ENCODE peak calls at places on chromosomes 12 and 14, in nine cellular contexts. X is ELR; Y is kidney; O is nucleus accumbens; N is lower leg skin; K is activated T-cell treated with anti-CD3 and anti-CD28 coated beads, Interleukin-2, amount 50 U/mL, for 72 hours; V is GM13976; I is hypothalamus; R is foreskin fibroblast. Q is an unnamed sample.

GRCh38 chr14:19918553-19919264 is 1.7 kb upstream of the OR4K5 start:
- DNase-seq in I (no peak), X (no peak), Y (no peak), R (no peak), V (no peak), K (no peak), N (no peak), O (no peak), Q (no peak)

GRCh38 chr12:120964298-120964697 is 14.0 kb upstream of the HNF1A start:
- DNase-seq in R (no peak), V (no peak), K (no peak), X (no peak), Y (peak; percentile 36), I (no peak), O (no peak), N (no peak), Q (no peak)

GRCh38 chr14:73168274-73168673 is 32.0 kb downstream of the PSEN1 start:
- DNase-seq in Y (no peak), N (no peak), V (no peak), X (no peak), I (no peak), K (no peak), O (peak; percentile 81), R (no peak), Q (no peak)

GRCh38 chr14:104130974-104131651 is 7.3 kb upstream of the KIF26A start:
- DNase-seq in I (no peak), Y (peak; percentile 76), V (peak; percentile 79), N (no peak), K (peak; percentile 34), O (no peak), R (peak; percentile 39), X (peak; percentile 41), Q (peak; percentile 64)

GRCh38 chr14:99619873-99620834 is 16.1 kb upstream of the CCDC85C start:
- DNase-seq in I (no peak), R (peak; percentile 30), V (peak; percentile 15), N (no peak), O (no peak), X (peak; percentile 89), Y (peak; percentile 81), K (no peak), Q (no peak)

GRCh38 chr12:108832730-108833354 is 24.5 kb downstream of the SSH1 start:
- DNase-seq in V (no peak), O (no peak), R (peak; percentile 91), N (no peak), K (no peak), I (no peak), X (peak; percentile 79), Y (no peak), Q (no peak)

GRCh38 chr12:89838846-89839245 is 130.2 kb upstream of the ATP2B1 start:
- DNase-seq in X (no peak), K (no peak), Y (no peak), V (no peak), R (no peak), I (no peak), O (no peak), N (no peak), Q (no peak)

GRCh38 chr14:59275668-59276067 is 87.2 kb downstream of the DAAM1 start:
- DNase-seq in V (peak; percentile 62), Y (no peak), O (no peak), K (peak; percentile 14), N (no peak), I (no peak), R (peak; percentile 84), X (peak; percentile 97), Q (no peak)

GRCh38 chr12:124224535-124225110 is 70.3 kb upstream of the RFLNA start:
- DNase-seq in V (no peak), X (no peak), O (no peak), N (no peak), R (no peak), I (no peak), Y (no peak), K (no peak), Q (no peak)

GRCh38 chr14:51290132-51290531 is 50.1 kb downstream of the TMX1 start:
- DNase-seq in R (no peak), Y (no peak), N (no peak), X (no peak), K (no peak), I (no peak), O (no peak), V (no peak), Q (no peak)

GRCh38 chr12:50032516-50033316 is 7.4 kb upstream of the RACGAP1 start:
- DNase-seq in R (no peak), Y (no peak), I (no peak), N (no peak), X (no peak), O (no peak), V (peak; percentile 50), K (no peak), Q (peak; percentile 65)

GRCh38 chr14:20403521-20403920 is 9.8 kb downstream of the TEP1 start:
- DNase-seq in I (no peak), X (no peak), K (no peak), Y (no peak), N (no peak), R (no peak), V (no peak), O (no peak), Q (no peak)

GRCh38 chr12:79547735-79548347 is 142.9 kb downstream of the PAWR start:
- DNase-seq in Y (no peak), K (peak; percentile 6), X (peak; percentile 85), N (peak; percentile 47), V (peak; percentile 49), O (no peak), R (peak; percentile 80), I (peak; percentile 2), Q (no peak)

GRCh38 chr14:63893701-63894458 is 41.1 kb downstream of the SYNE2 start:
- DNase-seq in X (peak; percentile 21), I (no peak), O (no peak), V (no peak), Y (peak; percentile 81), R (peak; percentile 80), N (peak; percentile 50), K (no peak), Q (no peak)